ENCODE peak calls at places on chromosomes 2 and 18, in six cellular contexts. Z, I, W, P, C and B are unnamed samples.

GRCh38 chr2:200104015-200104414 is 148.6 kb downstream of the MAIP1 start:
- DNase-seq in Z (peak), P (peak), C (peak), W (no peak), I (no peak), B (peak)

GRCh38 chr2:83742117-83742782 is 716.8 kb downstream of the SUCLG1 start:
- DNase-seq in W (no peak), C (no peak), I (no peak), P (peak), Z (peak), B (peak)

GRCh38 chr18:56891116-56891515 is 240.0 kb downstream of the WDR7 start:
- DNase-seq in I (no peak), W (no peak), Z (no peak), C (no peak), P (no peak), B (no peak)

GRCh38 chr2:26605195-26605968 is 35.8 kb downstream of the CIB4 start:
- DNase-seq in Z (peak), I (peak), P (peak), W (no peak), C (peak), B (peak)

GRCh38 chr2:1052671-1053270 is 102.1 kb downstream of the SNTG2 start:
- DNase-seq in Z (peak), C (peak), W (no peak), I (no peak), P (peak), B (no peak)

GRCh38 chr2:157291018-157291417 is 33.5 kb downstream of the GALNT5 start:
- DNase-seq in Z (no peak), I (no peak), C (no peak), W (no peak), P (no peak), B (no peak)

GRCh38 chr2:42129487-42129852 is 39.7 kb upstream of the EML4 start:
- DNase-seq in Z (no peak), I (no peak), P (no peak), C (no peak), W (no peak), B (no peak)

GRCh38 chr2:112182581-112183034 is 44.4 kb downstream of the FBLN7 start:
- DNase-seq in Z (no peak), W (peak), C (no peak), I (no peak), P (no peak), B (no peak)

GRCh38 chr2:117128471-117128870 is 686.0 kb upstream of the DDX18 start:
- DNase-seq in P (no peak), C (peak), I (no peak), W (no peak), Z (no peak), B (no peak)

GRCh38 chr2:190340369-190340768 is 3.0 kb upstream of the INPP1 start:
- DNase-seq in W (no peak), I (no peak), Z (peak), P (peak), C (no peak), B (peak)

GRCh38 chr2:226475650-226476049 is 324.0 kb downstream of the IRS1 start:
- DNase-seq in P (peak), W (no peak), Z (peak), I (no peak), C (peak), B (peak)

GRCh38 chr2:177254433-177255226 is 9.9 kb downstream of the NFE2L2 start:
- DNase-seq in P (peak), W (no peak), I (peak), Z (no peak), C (no peak), B (no peak)

GRCh38 chr18:8260319-8260718 is 348.9 kb upstream of the RAB12 start:
- DNase-seq in Z (no peak), I (no peak), W (no peak), P (no peak), C (peak), B (peak)

GRCh38 chr18:62396381-62396780 is 71.3 kb downstream of the TNFRSF11A start:
- DNase-seq in I (no peak), Z (no peak), W (no peak), P (no peak), C (no peak), B (peak)

GRCh38 chr2:223815186-223815883 is 22.0 kb downstream of the AP1S3 start:
- DNase-seq in W (no peak), I (no peak), C (peak), P (peak), Z (peak), B (peak)

GRCh38 chr2:235300368-235301201 is 193.3 kb upstream of the AGAP1 start:
- DNase-seq in C (peak), P (peak), W (no peak), Z (peak), I (no peak), B (peak)

GRCh38 chr2:10424051-10424450 is 24.1 kb downstream of the ODC1 start:
- DNase-seq in Z (peak), C (peak), W (no peak), I (peak), P (peak), B (no peak)

GRCh38 chr18:66838340-66838987 is 234.6 kb upstream of the CDH19 start:
- DNase-seq in I (no peak), W (no peak), P (no peak), Z (no peak), C (no peak), B (peak)

DNA sequence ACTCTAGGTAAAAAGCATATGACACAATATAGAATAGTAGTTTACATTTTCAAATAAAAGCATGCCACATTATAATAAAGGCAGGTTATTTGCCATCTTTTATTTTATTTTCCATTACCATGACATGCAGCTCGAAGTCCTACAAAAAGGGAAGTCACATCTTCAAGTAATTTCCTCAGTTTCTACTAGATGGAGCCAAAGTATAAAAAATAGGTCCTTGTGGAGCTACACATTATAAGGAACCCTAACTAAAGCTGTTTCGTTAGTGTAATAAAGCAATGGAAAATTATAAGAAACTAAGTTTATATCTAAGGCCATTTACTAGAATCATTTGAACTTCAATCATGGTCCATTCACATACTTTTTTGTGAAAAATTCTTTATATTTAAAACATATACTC is 674.5 kb downstream of the KCNJ3 start:
- DNase-seq in I (no peak), W (no peak), C (peak), Z (peak), P (peak), B (peak)
- TF ChIP-seq CTCF in I (no peak), W (no peak), C (peak), Z (no peak), P (peak), B (peak)

DNA sequence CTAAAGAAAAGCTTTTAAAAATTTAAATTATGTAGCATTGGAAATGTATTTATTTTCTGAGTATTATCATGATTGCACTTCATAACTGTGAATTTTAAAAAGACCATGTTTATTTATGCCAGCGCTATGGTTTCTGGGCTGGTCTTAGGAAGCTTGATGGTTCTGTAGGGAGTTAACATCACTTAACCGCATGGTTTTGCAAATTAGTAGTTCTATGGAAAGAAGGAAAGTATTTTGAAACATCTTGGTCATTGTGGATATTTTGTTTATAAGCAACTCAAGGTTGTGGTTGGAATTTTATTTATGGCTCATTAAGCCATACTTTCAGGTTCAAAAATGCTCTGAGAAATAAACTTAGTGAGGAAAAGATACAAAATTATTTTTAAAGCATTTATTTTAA is 549.4 kb downstream of the STK39 start:
- DNase-seq in I (no peak), W (no peak), P (no peak), C (peak), Z (peak), B (no peak)
- H3K4me3 ChIP-seq in I (no peak), W (no peak), P (no peak), C (no peak), Z (no peak), B (no peak)

GRCh38 chr18:59784694-59785093 is 87.5 kb upstream of the CCBE1 start:
- DNase-seq in I (no peak), C (no peak), P (no peak), Z (no peak), W (no peak), B (no peak)

GRCh38 chr18:59787998-59788875 is 91.0 kb upstream of the CCBE1 start:
- DNase-seq in I (no peak), P (peak), C (peak), W (no peak), Z (peak), B (peak)

GRCh38 chr18:59778434-59778833 is 81.2 kb upstream of the CCBE1 start:
- DNase-seq in I (no peak), C (no peak), W (no peak), P (no peak), Z (no peak), B (no peak)

GRCh38 chr18:59779979-59780378 is 82.8 kb upstream of the CCBE1 start:
- DNase-seq in Z (peak), W (no peak), I (no peak), C (peak), P (peak), B (peak)

DNA sequence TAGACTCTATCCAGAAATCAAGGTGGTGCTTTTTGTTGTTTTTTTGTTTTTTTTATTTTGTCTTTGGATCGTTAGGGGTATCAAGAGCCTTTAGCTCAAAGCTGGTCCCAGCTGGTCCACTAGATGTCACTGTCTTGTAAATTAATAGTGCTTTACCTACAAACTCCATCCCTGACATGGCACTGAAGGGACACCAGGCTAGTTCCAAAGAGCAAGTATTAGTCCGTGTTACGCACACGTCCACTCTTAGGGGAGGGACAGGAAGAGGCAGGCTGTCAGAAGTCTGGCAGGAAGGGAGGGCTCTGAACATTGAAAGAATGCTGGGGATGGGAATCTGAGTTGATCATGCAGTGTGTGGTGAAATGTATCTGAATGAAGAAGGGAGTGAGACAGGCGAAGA is 85.9 kb upstream of the CCBE1 start:
- DNase-seq in W (no peak), C (peak), P (peak), Z (peak), I (peak), B (peak)
- TF ChIP-seq CTCF in W (no peak), C (peak), P (peak), Z (peak), I (peak), B (peak)

GRCh38 chr2:11998218-11998617 is 251.8 kb downstream of the LPIN1 start:
- DNase-seq in P (peak), I (no peak), Z (no peak), C (peak), W (no peak), B (no peak)

GRCh38 chr2:11997142-11997541 is 250.7 kb downstream of the LPIN1 start:
- DNase-seq in P (no peak), Z (no peak), I (no peak), C (no peak), W (no peak), B (no peak)

GRCh38 chr2:11996618-11997017 is 250.2 kb downstream of the LPIN1 start:
- DNase-seq in P (no peak), Z (peak), C (peak), W (no peak), I (no peak), B (no peak)

GRCh38 chr2:11995381-11995947 is 249.0 kb downstream of the LPIN1 start:
- DNase-seq in Z (no peak), C (peak), I (no peak), W (no peak), P (peak), B (no peak)

GRCh38 chr2:11998626-11999378 is 252.4 kb downstream of the LPIN1 start:
- DNase-seq in P (peak), C (no peak), W (no peak), Z (no peak), I (no peak), B (peak)
- H3K4me3 ChIP-seq in P (no peak), C (no peak), W (no peak), Z (no peak), I (no peak), B (no peak)